ENCODE peak calls at places on chromosomes 16 and 17, in four cellular contexts. R, X, L and I are unnamed samples.

GRCh38 chr16:85438981-85439639 is 174.0 kb upstream of the GSE1 start:
- DNase-seq in R (no peak), X (no peak), L (no peak), I (peak)

GRCh38 chr16:4371481-4372314 is at the start of gene VASN:
- DNase-seq in R (peak), X (peak), L (peak), I (no peak)

GRCh38 chr16:57178793-57179212 is 7.0 kb downstream of the PSME3IP1 start:
- DNase-seq in R (no peak), X (no peak), L (no peak), I (no peak)

GRCh38 chr17:28174352-28175046 is 132.0 kb downstream of the NLK start:
- DNase-seq in R (no peak), X (peak), L (no peak), I (peak)

GRCh38 chr16:85352221-85352620 is 239.9 kb upstream of the CIBAR2 start:
- DNase-seq in R (no peak), X (no peak), L (no peak), I (no peak)

GRCh38 chr17:2064511-2064910 is 9.6 kb downstream of the HIC1 start:
- DNase-seq in R (no peak), X (no peak), L (no peak), I (no peak)

GRCh38 chr17:47275245-47275984 is 21.8 kb downstream of the ITGB3 start:
- DNase-seq in R (no peak), X (peak), L (no peak), I (no peak)

GRCh38 chr17:27590864-27591263 is 40.1 kb upstream of the LGALS9 start:
- DNase-seq in R (no peak), X (no peak), L (no peak), I (no peak)

GRCh38 chr16:56332464-56333079 is 92.8 kb downstream of the AMFR start:
- DNase-seq in R (no peak), X (peak), L (no peak), I (peak)

GRCh38 chr16:83338138-83338537 is 469.6 kb upstream of the HSBP1 start:
- DNase-seq in R (no peak), X (no peak), L (no peak), I (peak)

GRCh38 chr17:4230142-4230541 is 33.6 kb downstream of the ANKFY1 start:
- DNase-seq in R (no peak), X (peak), L (no peak), I (no peak)

GRCh38 chr16:69367980-69368379 is 16.4 kb upstream of the TMED6 start:
- DNase-seq in R (no peak), X (no peak), L (no peak), I (no peak)

GRCh38 chr16:30740364-30741251 is 7.6 kb upstream of the PHKG2 start:
- DNase-seq in R (peak), X (peak), L (no peak), I (no peak)

GRCh38 chr16:77172964-77173363 is 18.0 kb upstream of the MON1B start:
- DNase-seq in R (no peak), X (no peak), L (no peak), I (no peak)

GRCh38 chr17:43608313-43608712 is 53.4 kb downstream of the MEOX1 start:
- DNase-seq in R (no peak), X (peak), L (no peak), I (no peak)

GRCh38 chr17:74827800-74828199 is 31.9 kb downstream of the GRIN2C start:
- DNase-seq in R (no peak), X (no peak), L (no peak), I (no peak)

GRCh38 chr16:54398986-54399385 is 112.4 kb upstream of the IRX3 start:
- DNase-seq in R (no peak), X (no peak), L (no peak), I (no peak)

GRCh38 chr16:59696495-59696894 is 962.4 kb upstream of the GOT2 start:
- DNase-seq in R (no peak), X (no peak), L (no peak), I (no peak)

GRCh38 chr16:68768170-68768569 is 31.1 kb downstream of the CDH1 start:
- DNase-seq in R (no peak), X (no peak), L (no peak), I (no peak)

GRCh38 chr16:12532871-12533610 is 270.6 kb downstream of the CPPED1 start:
- DNase-seq in R (no peak), X (no peak), L (no peak), I (no peak)

GRCh38 chr17:65463242-65463641 is 98.2 kb downstream of the AXIN2 start:
- DNase-seq in R (peak), X (peak), L (no peak), I (no peak)

GRCh38 chr17:38588775-38589174 is 17.0 kb downstream of the SRCIN1 start:
- DNase-seq in R (no peak), X (no peak), L (no peak), I (peak)

GRCh38 chr16:21301895-21302291 is 23.8 kb upstream of the CRYM start:
- DNase-seq in R (no peak), X (no peak), L (no peak), I (peak)

GRCh38 chr16:68644715-68645493 is at the start of gene CDH3:
- DNase-seq in R (no peak), X (peak), L (no peak), I (peak)

GRCh38 chr17:48477235-48477634 is 47.2 kb upstream of the SKAP1 start:
- DNase-seq in R (no peak), X (no peak), L (no peak), I (no peak)